ENCODE peak calls at places on chromosome 18, in nine cellular contexts. P is GM23338, G is endothelial cell of umbilical vein, O is transverse colon, A is H1, Z is Panc1, V is K562, L is SK-N-MC, J is breast epithelium. I is an unnamed sample. For H3K36me3, the result is how much of the 10 kb centered on the place peaks cover.

GRCh38 chr18:46335551-46336059 is 231.4 kb downstream of the HAUS1 start:
- DNase-seq in P (peak), G (no peak), O (no peak), A (no peak), Z (no peak), V (no peak), L (no peak), J (no peak), I (no peak)

GRCh38 chr18:49360582-49360981 is 99.9 kb downstream of the DYM start:
- DNase-seq in P (no peak), G (no peak), O (no peak), A (no peak), Z (no peak), V (no peak), L (no peak), J (no peak), I (no peak)

GRCh38 chr18:10076502-10077030 is 162.8 kb downstream of the VAPA start:
- DNase-seq in P (no peak), G (no peak), O (no peak), A (no peak), Z (no peak), V (no peak), L (no peak), J (peak), I (no peak)

GRCh38 chr18:36455931-36456330 is 158.4 kb downstream of the FHOD3 start:
- DNase-seq in P (no peak), G (no peak), O (no peak), A (no peak), Z (no peak), V (peak), L (no peak), J (no peak), I (no peak)

GRCh38 chr18:51134721-51135120 is 62.8 kb downstream of the MEX3C start:
- DNase-seq in P (no peak), G (no peak), O (no peak), A (no peak), Z (no peak), V (no peak), L (no peak), J (no peak), I (no peak)

GRCh38 chr18:2906522-2907458 is 60.0 kb downstream of the EMILIN2 start:
- DNase-seq in P (peak), G (peak), O (peak), A (no peak), Z (no peak), V (peak), L (no peak), J (no peak), I (no peak)

GRCh38 chr18:7417742-7418141 is 149.4 kb upstream of the PTPRM start:
- DNase-seq in P (no peak), G (no peak), O (no peak), A (no peak), Z (no peak), V (no peak), L (no peak), J (no peak), I (no peak)

GRCh38 chr18:43442571-43442970 is 165.3 kb upstream of the SYT4 start:
- DNase-seq in P (no peak), G (no peak), O (no peak), A (no peak), Z (no peak), V (no peak), L (no peak), J (no peak), I (no peak)

GRCh38 chr18:6207119-6207518 is 207.6 kb downstream of the L3MBTL4 start:
- DNase-seq in P (peak), G (no peak), O (no peak), A (no peak), Z (no peak), V (no peak), L (no peak), J (no peak), I (peak)

GRCh38 chr18:7872569-7872968 is 305.5 kb downstream of the PTPRM start:
- DNase-seq in P (no peak), G (peak), O (no peak), A (no peak), Z (no peak), V (no peak), L (no peak), J (no peak), I (no peak)

GRCh38 chr18:22465859-22466602 is 48.3 kb upstream of the CTAGE1 start:
- DNase-seq in P (no peak), G (peak), O (no peak), A (no peak), Z (peak), V (peak), L (no peak), J (no peak), I (no peak)

GRCh38 chr18:62537946-62538345 is 15.1 kb downstream of the ZCCHC2 start:
- DNase-seq in P (no peak), G (no peak), O (no peak), A (no peak), Z (no peak), V (no peak), L (no peak), J (no peak), I (no peak)

GRCh38 chr18:46419391-46420141 is 237.5 kb downstream of the LOXHD1 start:
- DNase-seq in P (peak), G (no peak), O (no peak), A (no peak), Z (no peak), V (no peak), L (no peak), J (peak), I (no peak)

GRCh38 chr18:68220458-68220857 is 494.4 kb downstream of the TMX3 start:
- DNase-seq in P (no peak), G (no peak), O (no peak), A (no peak), Z (no peak), V (no peak), L (no peak), J (no peak), I (no peak)

GRCh38 chr18:23578891-23579653 is 7.2 kb downstream of the NPC1 start:
- DNase-seq in P (no peak), G (no peak), O (no peak), A (no peak), Z (no peak), V (no peak), L (no peak), J (no peak), I (no peak)

GRCh38 chr18:12010187-12010802 is 29.0 kb downstream of the IMPA2 start:
- DNase-seq in P (peak), G (no peak), O (peak), A (no peak), Z (no peak), V (no peak), L (no peak), J (no peak), I (peak)

GRCh38 chr18:45221363-45221762 is 393.9 kb upstream of the SLC14A2 start:
- DNase-seq in P (no peak), G (no peak), O (no peak), A (no peak), Z (no peak), V (no peak), L (no peak), J (no peak), I (no peak)

GRCh38 chr18:73511751-73512525 is 635.7 kb downstream of the FBXO15 start:
- DNase-seq in P (no peak), G (no peak), O (no peak), A (no peak), Z (no peak), V (no peak), L (no peak), J (no peak), I (no peak)

GRCh38 chr18:69480460-69480859 is 79.8 kb downstream of the DOK6 start:
- DNase-seq in P (no peak), G (no peak), O (no peak), A (no peak), Z (no peak), V (no peak), L (no peak), J (no peak), I (no peak)

GRCh38 chr18:35407871-35408481 is 30.8 kb upstream of the ZNF396 start:
- DNase-seq in P (peak), G (peak), O (peak), A (no peak), Z (peak), V (peak), L (peak), J (no peak), I (peak)

GRCh38 chr18:63291278-63291677 is 28.3 kb downstream of the BCL2 start:
- DNase-seq in P (no peak), G (no peak), O (no peak), A (no peak), Z (no peak), V (no peak), L (no peak), J (no peak), I (no peak)

GRCh38 chr18:25327631-25328030 is 24.3 kb downstream of the ZNF521 start:
- DNase-seq in P (no peak), G (no peak), O (no peak), A (no peak), Z (no peak), V (no peak), L (no peak), J (no peak), I (no peak)

GRCh38 chr18:23617412-23618009 is 31.2 kb upstream of the NPC1 start:
- DNase-seq in P (no peak), G (no peak), O (no peak), A (no peak), Z (no peak), V (no peak), L (no peak), J (no peak), I (no peak)

GRCh38 chr18:78238404-78239089 is 741.1 kb upstream of the SALL3 start:
- DNase-seq in P (peak), G (no peak), O (no peak), A (no peak), Z (no peak), V (no peak), L (no peak), J (no peak), I (no peak)

GRCh38 chr18:43534511-43534910 is 257.2 kb upstream of the SYT4 start:
- DNase-seq in P (no peak), G (no peak), O (no peak), A (no peak), Z (no peak), V (no peak), L (no peak), J (no peak), I (no peak)

GRCh38 chr18:68275616-68276015 is 439.3 kb downstream of the TMX3 start:
- DNase-seq in P (no peak), G (peak), O (no peak), A (no peak), Z (no peak), V (no peak), L (no peak), J (no peak), I (no peak)

GRCh38 chr18:58901783-58902182 is 37.1 kb downstream of the ZNF532 start:
- DNase-seq in P (no peak), G (no peak), O (no peak), A (no peak), Z (no peak), V (no peak), L (no peak), J (no peak), I (no peak)
- H3K36me3 ChIP-seq in P (under half), G (under half), O (under half), A (under half), Z (under half), V (under half), L (half or more), J (under half), I (under half)

GRCh38 chr18:75127143-75128021 is 81.6 kb downstream of the PTGR3 start:
- DNase-seq in P (no peak), G (no peak), O (peak), A (no peak), Z (no peak), V (no peak), L (no peak), J (no peak), I (no peak)

GRCh38 chr18:75124551-75124950 is 84.4 kb downstream of the PTGR3 start:
- DNase-seq in P (no peak), G (no peak), O (no peak), A (no peak), Z (no peak), V (no peak), L (no peak), J (no peak), I (no peak)

GRCh38 chr18:75128051-75128605 is 80.8 kb downstream of the PTGR3 start:
- DNase-seq in P (no peak), G (no peak), O (no peak), A (no peak), Z (no peak), V (no peak), L (no peak), J (no peak), I (no peak)

GRCh38 chr18:75124967-75125358 is 84.0 kb downstream of the PTGR3 start:
- DNase-seq in P (no peak), G (no peak), O (no peak), A (no peak), Z (no peak), V (no peak), L (no peak), J (no peak), I (no peak)

DNA sequence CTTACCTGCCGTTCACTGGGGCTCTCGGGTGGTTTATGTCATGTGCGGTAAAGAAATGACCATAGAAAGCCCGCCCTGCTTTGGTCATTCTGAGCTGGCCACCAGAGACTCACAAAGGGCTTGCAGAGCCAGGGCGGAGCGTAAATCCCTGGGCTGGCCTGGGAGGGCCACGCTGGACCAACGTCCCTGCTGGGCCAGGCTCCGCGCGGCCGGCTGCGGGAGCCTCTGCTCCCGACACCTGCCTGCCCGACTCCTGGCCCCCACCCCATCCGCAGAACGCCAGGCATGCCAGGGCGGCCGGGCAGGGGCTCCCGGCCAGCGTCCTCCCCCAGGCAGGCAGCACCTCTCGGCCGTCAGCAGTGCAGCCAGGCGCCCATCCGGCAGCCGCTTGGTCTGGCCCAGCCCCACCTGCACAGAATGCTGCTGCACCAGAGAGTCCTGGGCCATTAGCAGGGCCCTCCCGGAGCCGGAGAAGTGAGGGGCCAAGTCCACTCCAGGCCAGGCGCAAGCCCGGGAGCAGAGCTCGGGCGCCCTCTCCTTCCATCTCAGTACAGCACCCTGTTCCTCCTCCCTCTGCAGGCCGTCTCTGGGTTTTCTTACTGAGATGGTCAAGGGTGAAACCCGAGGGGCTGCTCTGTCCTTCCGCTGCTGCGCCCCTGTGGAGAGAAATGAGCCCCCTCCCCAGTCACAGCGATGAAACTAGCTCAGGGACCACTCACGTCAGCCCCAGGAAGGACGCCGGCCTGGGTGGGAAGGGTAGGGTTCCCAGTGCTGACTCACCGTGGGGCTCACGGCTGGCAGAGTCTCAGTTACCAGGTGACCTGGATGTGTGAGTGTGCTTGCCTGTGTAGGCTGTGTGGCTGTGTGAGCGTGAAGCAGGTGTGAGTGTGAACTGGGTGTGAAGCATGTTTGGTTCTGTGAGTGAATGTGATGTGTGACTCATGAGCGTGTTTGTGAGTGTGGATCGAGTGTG is 83.3 kb downstream of the PTGR3 start:
- DNase-seq in P (peak), G (no peak), O (no peak), A (peak), Z (no peak), V (no peak), L (no peak), J (peak), I (no peak)
- TF ChIP-seq POLR2AphosphoS5 in P (no peak), G (no peak), O (no peak), A (no peak), Z (no peak), V (no peak), L (no peak), J (no peak), I (no peak)

GRCh38 chr18:13014232-13014631 is 23.1 kb downstream of the CEP192 start:
- DNase-seq in P (no peak), G (no peak), O (no peak), A (no peak), Z (no peak), V (no peak), L (no peak), J (no peak), I (no peak)

GRCh38 chr18:13014818-13015217 is 23.7 kb downstream of the CEP192 start:
- DNase-seq in P (no peak), G (no peak), O (no peak), A (no peak), Z (no peak), V (no peak), L (no peak), J (no peak), I (no peak)

GRCh38 chr18:13017247-13017875 is 26.2 kb downstream of the CEP192 start:
- DNase-seq in P (no peak), G (no peak), O (no peak), A (no peak), Z (no peak), V (no peak), L (no peak), J (no peak), I (no peak)

GRCh38 chr18:13019301-13019700 is 28.1 kb downstream of the CEP192 start:
- DNase-seq in P (no peak), G (peak), O (no peak), A (no peak), Z (no peak), V (no peak), L (no peak), J (no peak), I (no peak)

GRCh38 chr18:13018379-13018778 is 27.2 kb downstream of the CEP192 start:
- DNase-seq in P (no peak), G (no peak), O (no peak), A (no peak), Z (no peak), V (no peak), L (no peak), J (no peak), I (no peak)
- H3K36me3 ChIP-seq in P (under half), G (under half), O (under half), A (under half), Z (under half), V (half or more), L (half or more), J (under half), I (half or more)

DNA sequence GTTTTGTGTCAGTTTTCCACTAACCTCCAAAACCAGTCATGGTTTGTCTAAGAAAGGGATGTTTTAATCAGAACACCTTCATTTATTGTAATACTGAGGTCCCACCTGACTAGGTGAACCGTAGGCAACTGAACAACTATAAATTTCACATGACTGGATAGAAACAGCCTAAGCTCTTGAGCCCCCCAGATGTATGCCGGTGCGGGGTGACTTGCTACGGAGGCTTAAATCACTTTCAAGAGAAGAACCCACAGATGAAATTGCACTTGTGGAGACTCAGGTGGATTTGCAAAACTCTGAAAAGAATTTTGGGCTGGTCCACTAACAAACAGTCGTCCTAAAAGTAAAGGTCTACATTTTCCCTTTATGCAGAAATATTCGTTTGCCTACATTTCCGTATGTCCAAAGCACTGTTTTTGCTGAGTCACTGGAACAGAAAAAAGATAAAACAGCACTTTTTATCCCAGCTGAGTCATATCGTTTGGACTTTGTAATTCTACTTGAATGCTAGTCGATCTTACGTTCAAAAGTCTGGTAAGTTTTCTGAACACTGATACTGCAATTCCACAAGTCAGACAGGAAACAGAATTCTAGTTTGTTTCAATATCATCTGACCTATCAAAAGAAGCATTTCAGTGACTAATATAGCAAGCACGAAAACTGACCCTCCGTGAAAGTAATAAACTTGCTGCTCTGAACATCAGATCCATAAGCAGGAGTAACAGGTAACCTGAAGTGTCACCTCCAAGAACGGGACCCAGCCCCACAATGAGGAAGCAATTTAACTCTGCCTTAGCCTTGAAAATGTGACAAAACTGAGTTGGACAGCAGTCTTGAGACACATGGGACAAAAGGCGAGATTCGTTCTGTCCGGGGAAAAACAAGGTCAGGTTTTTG is 18.1 kb downstream of the ZNF516 start:
- DNase-seq in P (no peak), G (peak), O (no peak), A (no peak), Z (no peak), V (no peak), L (no peak), J (no peak), I (no peak)
- TF ChIP-seq POLR2AphosphoS5 in P (no peak), G (no peak), O (no peak), A (no peak), Z (peak), V (no peak), L (no peak), J (no peak), I (no peak)

DNA sequence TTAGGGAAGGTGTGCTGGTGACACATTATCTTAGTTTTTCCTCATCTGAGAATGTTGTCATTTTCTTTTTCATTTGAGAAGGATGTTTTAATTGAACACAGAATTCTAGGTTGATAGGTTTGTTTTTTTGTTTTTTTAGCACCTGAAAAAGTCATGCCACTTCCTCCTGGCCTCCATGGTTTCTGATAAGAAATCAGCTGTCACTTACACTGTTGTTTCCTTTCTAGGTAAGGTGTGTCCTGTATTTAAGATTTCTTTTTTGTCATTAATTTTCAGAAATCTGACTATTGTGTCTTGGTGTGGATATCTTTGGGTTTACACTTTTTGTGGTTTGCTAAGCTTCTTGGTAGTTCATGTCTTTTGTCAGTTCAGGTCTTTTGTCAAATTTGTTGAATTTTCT is 99.3 kb downstream of the ROCK1 start:
- DNase-seq in P (no peak), G (no peak), O (no peak), A (no peak), Z (no peak), V (no peak), L (no peak), J (no peak), I (no peak)
- H3K36me3 ChIP-seq in P (under half), G (under half), O (under half), A (under half), Z (under half), V (under half), L (under half), J (under half), I (half or more)

I was measured in stomach.